ENCODE peak calls at places on chromosomes 12 and 14, in seven cellular contexts. D is bronchial epithelial cell; L is fibroblast of gingiva; R is activated CD4-positive, CD25-positive, alpha-beta regulatory T cell treated with anti-CD3 and anti-CD28 coated beads, Interleukin-2, amount 50 U/mL, for 72 hours; P is activated CD4-positive, alpha-beta T cell treated with anti-CD3 and anti-CD28 coated beads, Interleukin-2, amount 50 U/mL, for 48 hours; E is testis; U is HFFc6. S is an unnamed sample.

GRCh38 chr14:47103781-47104180 is 452.2 kb upstream of the RPL10L start:
- DNase-seq in D (no peak), L (no peak), R (no peak), P (no peak), E (no peak), U (no peak), S (no peak)

GRCh38 chr12:47361389-47362031 is 281.8 kb upstream of the AMIGO2 start:
- DNase-seq in D (peak; percentile 75), L (no peak), R (no peak), P (peak; percentile 77), E (peak; percentile 34), U (no peak), S (no peak)

GRCh38 chr14:104134061-104134965 is 4.1 kb upstream of the KIF26A start:
- DNase-seq in D (no peak), L (no peak), R (peak; percentile 26), P (no peak), E (no peak), U (no peak), S (no peak)

GRCh38 chr14:75995372-75996041 is 9.9 kb downstream of the IFT43 start:
- DNase-seq in D (no peak), L (peak; percentile 85), R (no peak), P (no peak), E (peak; percentile 49), U (peak; percentile 48), S (no peak)

GRCh38 chr12:120698677-120699076 is 11.6 kb upstream of the UNC119B start:
- DNase-seq in D (no peak), L (no peak), R (no peak), P (no peak), E (no peak), U (no peak), S (no peak)

GRCh38 chr12:103379670-103380069 is 116.1 kb downstream of the C12orf42 start:
- DNase-seq in D (no peak), L (no peak), R (no peak), P (no peak), E (no peak), U (no peak), S (no peak)

GRCh38 chr14:22314183-22314820 is 274.7 kb downstream of the DAD1 start:
- DNase-seq in D (peak; percentile 63), L (peak; percentile 4), R (no peak), P (no peak), E (peak; percentile 40), U (peak; percentile 47), S (peak; percentile 30)

GRCh38 chr12:90253142-90253541 is 544.5 kb upstream of the ATP2B1 start:
- DNase-seq in D (no peak), L (no peak), R (no peak), P (no peak), E (no peak), U (no peak), S (no peak)

GRCh38 chr12:58633479-58633878 is 286.8 kb downstream of the LRIG3 start:
- DNase-seq in D (no peak), L (no peak), R (no peak), P (no peak), E (no peak), U (peak; percentile 57), S (no peak)

GRCh38 chr14:24437020-24437735 is 5.4 kb downstream of the SDR39U1 start:
- DNase-seq in D (no peak), L (no peak), R (no peak), P (no peak), E (no peak), U (no peak), S (no peak)

GRCh38 chr12:111211910-111212757 is 156.8 kb downstream of the PHETA1 start:
- DNase-seq in D (no peak), L (no peak), R (no peak), P (no peak), E (peak; percentile 20), U (no peak), S (no peak)

GRCh38 chr12:130633771-130634170 is 82.3 kb downstream of the RIMBP2 start:
- DNase-seq in D (peak; percentile 22), L (no peak), R (no peak), P (no peak), E (no peak), U (no peak), S (no peak)

GRCh38 chr12:106585862-106586534 is 3.2 kb downstream of the RFX4 start:
- DNase-seq in D (no peak), L (no peak), R (no peak), P (peak; percentile 5), E (no peak), U (no peak), S (no peak)

GRCh38 chr12:12749433-12749832 is 32.3 kb downstream of the CDKN1B start:
- DNase-seq in D (no peak), L (peak; percentile 92), R (no peak), P (no peak), E (peak; percentile 85), U (no peak), S (peak; percentile 41)

GRCh38 chr14:73944432-73945158 is 5.3 kb downstream of the FAM161B start:
- DNase-seq in D (no peak), L (no peak), R (no peak), P (no peak), E (no peak), U (no peak), S (no peak)

GRCh38 chr14:64217318-64217717 is 76.9 kb downstream of the ESR2 start:
- DNase-seq in D (peak; percentile 58), L (no peak), R (no peak), P (no peak), E (peak; percentile 77), U (no peak), S (no peak)

GRCh38 chr12:63918788-63919300 is 74.3 kb downstream of the SRGAP1 start:
- DNase-seq in D (peak; percentile 94), L (peak; percentile 72), R (no peak), P (no peak), E (no peak), U (peak; percentile 92), S (peak; percentile 72)

GRCh38 chr14:101843665-101844064 is 82.2 kb downstream of the PPP2R5C start:
- DNase-seq in D (no peak), L (no peak), R (no peak), P (peak; percentile 68), E (no peak), U (no peak), S (no peak)

GRCh38 chr12:24679135-24679534 is 269.8 kb downstream of the BCAT1 start:
- DNase-seq in D (no peak), L (peak; percentile 52), R (no peak), P (no peak), E (no peak), U (no peak), S (peak; percentile 10)

GRCh38 chr12:9365296-9365695 is 157.1 kb upstream of the PZP start:
- DNase-seq in D (peak; percentile 52), L (no peak), R (no peak), P (no peak), E (no peak), U (no peak), S (no peak)

GRCh38 chr12:116213014-116213413 is 64.5 kb downstream of the MED13L start:
- DNase-seq in D (no peak), L (no peak), R (no peak), P (no peak), E (no peak), U (no peak), S (no peak)

GRCh38 chr14:99872786-99873440 is 79.7 kb downstream of the EML1 start:
- DNase-seq in D (no peak), L (peak; percentile 37), R (no peak), P (no peak), E (no peak), U (no peak), S (no peak)

GRCh38 chr12:5244513-5244972 is 187.4 kb upstream of the NTF3 start:
- DNase-seq in D (no peak), L (no peak), R (no peak), P (no peak), E (no peak), U (no peak), S (no peak)

GRCh38 chr12:71018682-71019081 is 98.1 kb upstream of the PTPRR start:
- DNase-seq in D (peak; percentile 26), L (no peak), R (no peak), P (no peak), E (no peak), U (no peak), S (no peak)

GRCh38 chr12:49616533-49617219 is 6.7 kb upstream of the PRPF40B start:
- DNase-seq in D (no peak), L (no peak), R (no peak), P (no peak), E (no peak), U (no peak), S (no peak)

GRCh38 chr12:89528434-89528833 is 2.6 kb upstream of the POC1B start:
- DNase-seq in D (no peak), L (no peak), R (no peak), P (no peak), E (no peak), U (no peak), S (no peak)

GRCh38 chr12:48788852-48789775 is at the start of gene ADCY6:
- DNase-seq in D (peak; percentile 42), L (peak; percentile 75), R (no peak), P (peak; percentile 19), E (peak; percentile 82), U (peak; percentile 37), S (peak; percentile 62)

GRCh38 chr14:36513451-36514277 is 6.4 kb downstream of the NKX2-1 start:
- DNase-seq in D (no peak), L (no peak), R (no peak), P (no peak), E (no peak), U (no peak), S (no peak)

GRCh38 chr12:32125455-32126084 is 18.9 kb downstream of the BICD1 start:
- DNase-seq in D (peak; percentile 52), L (no peak), R (no peak), P (no peak), E (no peak), U (peak; percentile 74), S (no peak)

GRCh38 chr14:96442355-96442754 is 50.4 kb downstream of the AK7 start:
- DNase-seq in D (no peak), L (no peak), R (no peak), P (no peak), E (no peak), U (no peak), S (peak; percentile 21)

GRCh38 chr14:80426686-80427085 is 215.4 kb upstream of the DIO2 start:
- DNase-seq in D (peak; percentile 75), L (peak; percentile 27), R (no peak), P (no peak), E (no peak), U (no peak), S (no peak)

GRCh38 chr14:52380294-52380693 is 66.2 kb downstream of the PTGER2 start:
- DNase-seq in D (peak; percentile 86), L (peak; percentile 56), R (no peak), P (no peak), E (no peak), U (no peak), S (no peak)

GRCh38 chr12:117885211-117885610 is 83.6 kb downstream of the KSR2 start:
- DNase-seq in D (no peak), L (no peak), R (no peak), P (no peak), E (no peak), U (no peak), S (no peak)

GRCh38 chr12:14773685-14774073 is 29.6 kb downstream of the WBP11 start:
- DNase-seq in D (no peak), L (no peak), R (no peak), P (no peak), E (no peak), U (no peak), S (no peak)

S was measured in fibroblast of the conjunctiva.